ENCODE peak calls at places on chromosome 1, in eight cellular contexts. J is SK-N-SH, H is body of pancreas, F is IMR-90, N is cardiac muscle cell, V is H9, D is lower lobe of right lung, C is kidney. Y is an unnamed sample. For H3K9me3, the result is how much of the 10 kb centered on the place peaks cover.

GRCh38 chr1:26529405-26529654 is 231 bp upstream of the RPS6KA1 start:
- DNase-seq in J (no peak), H (no peak), F (no peak), N (no peak), V (no peak), D (no peak), C (no peak), Y (no peak)

GRCh38 chr1:46525253-46525983 is 26.0 kb downstream of the KNCN start:
- DNase-seq in J (no peak), H (no peak), F (no peak), N (no peak), V (no peak), D (peak), C (peak), Y (no peak)

GRCh38 chr1:91402023-91402422 is 2.6 kb downstream of the HFM1 start:
- DNase-seq in J (peak), H (no peak), F (peak), N (peak), V (no peak), D (no peak), C (no peak), Y (peak)

GRCh38 chr1:152111515-152111968 is 3.7 kb downstream of the TCHH start:
- DNase-seq in J (no peak), H (peak), F (peak), N (peak), V (peak), D (no peak), C (peak), Y (peak)

GRCh38 chr1:112793631-112794565 is 78.8 kb upstream of the PPM1J start:
- DNase-seq in J (no peak), H (no peak), F (no peak), N (peak), V (peak), D (no peak), C (no peak), Y (no peak)

GRCh38 chr1:235739124-235739523 is 89.5 kb upstream of the GNG4 start:
- DNase-seq in J (no peak), H (peak), F (peak), N (peak), V (no peak), D (no peak), C (no peak), Y (peak)

GRCh38 chr1:179303173-179303572 is 9.6 kb downstream of the SOAT1 start:
- DNase-seq in J (no peak), H (no peak), F (no peak), N (no peak), V (no peak), D (no peak), C (no peak), Y (no peak)

GRCh38 chr1:108077991-108078390 is 113.0 kb upstream of the VAV3 start:
- DNase-seq in J (no peak), H (no peak), F (no peak), N (no peak), V (no peak), D (no peak), C (no peak), Y (no peak)

GRCh38 chr1:7298145-7298544 is 473.0 kb upstream of the VAMP3 start:
- DNase-seq in J (no peak), H (no peak), F (no peak), N (peak), V (no peak), D (no peak), C (no peak), Y (no peak)

GRCh38 chr1:182671779-182672486 is 12.5 kb downstream of the RGS8 start:
- DNase-seq in J (peak), H (no peak), F (no peak), N (no peak), V (no peak), D (no peak), C (peak), Y (no peak)

GRCh38 chr1:227753999-227754764 is 18.9 kb downstream of the SNAP47 start:
- DNase-seq in J (no peak), H (no peak), F (peak), N (no peak), V (no peak), D (no peak), C (peak), Y (peak)

GRCh38 chr1:154155282-154155681 is 409 bp upstream of the NUP210L start:
- DNase-seq in J (no peak), H (peak), F (peak), N (peak), V (no peak), D (peak), C (no peak), Y (peak)

GRCh38 chr1:10663668-10664035 is 132.8 kb downstream of the CASZ1 start:
- DNase-seq in J (peak), H (peak), F (peak), N (peak), V (peak), D (no peak), C (no peak), Y (no peak)

GRCh38 chr1:180299486-180300246 is 69.6 kb downstream of the LHX4 start:
- DNase-seq in J (no peak), H (no peak), F (no peak), N (no peak), V (no peak), D (no peak), C (no peak), Y (no peak)

GRCh38 chr1:32539584-32540571 is 651 bp downstream of the ZBTB8A start:
- DNase-seq in J (peak), H (peak), F (peak), N (peak), V (peak), D (peak), C (no peak), Y (peak)

GRCh38 chr1:44643721-44644330 is 30.5 kb downstream of the TMEM53 start:
- DNase-seq in J (no peak), H (no peak), F (no peak), N (no peak), V (no peak), D (no peak), C (no peak), Y (peak)

GRCh38 chr1:248834343-248834940 is 3.6 kb upstream of the ZNF672 start:
- DNase-seq in J (no peak), H (no peak), F (no peak), N (no peak), V (no peak), D (no peak), C (no peak), Y (no peak)

GRCh38 chr1:228393268-228393699 is 13.4 kb downstream of the TRIM11 start:
- DNase-seq in J (no peak), H (peak), F (peak), N (peak), V (no peak), D (peak), C (peak), Y (peak)

GRCh38 chr1:245154429-245155185 is at the start of gene KIF26B:
- DNase-seq in J (peak), H (no peak), F (peak), N (peak), V (peak), D (no peak), C (peak), Y (peak)

GRCh38 chr1:162217674-162218073 is 148.2 kb downstream of the NOS1AP start:
- DNase-seq in J (no peak), H (no peak), F (no peak), N (no peak), V (no peak), D (no peak), C (no peak), Y (no peak)

GRCh38 chr1:86703696-86704455 is 500 bp upstream of the SH3GLB1 start:
- DNase-seq in J (no peak), H (peak), F (no peak), N (no peak), V (peak), D (no peak), C (no peak), Y (no peak)

GRCh38 chr1:156641761-156642264 is at the start of gene BCAN:
- DNase-seq in J (peak), H (no peak), F (peak), N (peak), V (peak), D (no peak), C (no peak), Y (peak)

GRCh38 chr1:42961560-42962091 is 3.0 kb upstream of the SLC2A1 start:
- DNase-seq in J (no peak), H (no peak), F (peak), N (no peak), V (no peak), D (no peak), C (no peak), Y (no peak)

GRCh38 chr1:39048745-39049370 is 22.7 kb downstream of the NDUFS5 start:
- DNase-seq in J (no peak), H (no peak), F (no peak), N (peak), V (no peak), D (no peak), C (no peak), Y (no peak)

GRCh38 chr1:85584264-85584781 is 3.8 kb downstream of the CCN1 start:
- DNase-seq in J (no peak), H (no peak), F (peak), N (peak), V (no peak), D (no peak), C (no peak), Y (peak)

GRCh38 chr1:15513192-15513591 is 10.8 kb downstream of the CASP9 start:
- DNase-seq in J (no peak), H (no peak), F (no peak), N (no peak), V (no peak), D (no peak), C (no peak), Y (no peak)
- H3K27ac ChIP-seq in J (no peak), H (no peak), F (no peak), N (no peak), V (no peak), D (no peak), C (no peak), Y (no peak)

DNA sequence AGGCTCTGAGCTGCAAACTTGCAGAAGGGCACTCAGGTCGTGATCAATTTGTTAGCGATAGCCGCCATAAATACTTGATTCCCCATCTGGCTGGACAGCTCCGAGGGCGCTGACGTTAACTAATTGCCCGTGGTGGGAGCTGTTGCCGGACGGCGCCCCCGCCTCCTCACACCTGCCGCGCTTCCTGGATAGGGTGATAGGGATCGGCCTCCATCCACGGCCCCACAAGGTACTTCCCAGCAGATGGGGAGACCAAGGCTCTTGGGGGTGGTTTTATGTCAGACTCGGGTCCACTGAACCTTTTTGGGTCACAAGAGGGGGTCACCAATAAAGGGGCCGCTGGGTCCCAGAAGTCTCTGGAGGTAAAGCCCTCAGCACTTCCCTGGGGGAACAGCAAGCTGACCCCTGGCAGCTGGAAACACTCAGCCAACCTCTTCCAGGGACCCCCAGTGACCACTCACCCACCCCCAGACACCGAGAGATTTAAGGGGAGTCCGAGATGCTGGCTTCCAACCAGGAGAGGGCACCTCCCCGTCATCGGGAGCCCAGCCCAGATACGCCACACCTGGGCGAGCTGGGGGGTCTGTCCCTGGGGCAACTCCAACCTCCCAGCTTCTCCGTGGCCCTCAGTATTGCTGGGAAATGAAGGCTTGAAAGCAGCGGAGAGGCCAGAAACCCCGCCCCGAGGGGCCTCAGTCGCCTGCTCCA is 61.1 kb upstream of the TTC34 start:
- DNase-seq in J (no peak), H (no peak), F (no peak), N (no peak), V (no peak), D (peak), C (peak), Y (no peak)
- H3K9me3 ChIP-seq in J (under half), H (under half), F (half or more), N (under half), V (half or more), D (under half), C (under half), Y (under half)

DNA sequence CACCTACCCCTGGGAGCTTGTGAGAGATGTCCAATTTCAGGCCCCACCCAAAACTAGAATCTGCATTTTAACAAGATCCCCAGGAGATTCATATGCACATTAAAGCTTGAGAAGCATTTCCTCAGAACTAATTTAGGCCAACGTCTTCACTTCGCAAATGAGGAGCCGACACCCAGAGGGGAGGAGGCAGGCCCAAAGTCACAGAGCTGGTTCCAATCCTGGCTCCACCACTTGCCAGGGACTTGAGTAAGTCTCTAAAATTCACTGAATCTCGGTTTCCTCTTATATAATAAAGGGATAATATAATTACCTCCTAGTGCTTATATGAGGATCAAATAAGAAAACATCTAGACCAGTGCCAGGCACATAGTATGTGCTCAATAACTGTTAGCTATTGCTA is 10.3 kb upstream of the PHLDA3 start:
- DNase-seq in J (no peak), H (no peak), F (no peak), N (no peak), V (no peak), D (no peak), C (no peak), Y (no peak)
- H3K27ac ChIP-seq in J (no peak), H (no peak), F (no peak), N (peak), V (no peak), D (no peak), C (no peak), Y (no peak)

GRCh38 chr1:81597720-81598426 is 202.9 kb upstream of the ADGRL2 start:
- DNase-seq in J (no peak), H (no peak), F (no peak), N (no peak), V (no peak), D (no peak), C (no peak), Y (no peak)

GRCh38 chr1:81604982-81605381 is 195.8 kb upstream of the ADGRL2 start:
- DNase-seq in J (no peak), H (no peak), F (no peak), N (no peak), V (no peak), D (no peak), C (no peak), Y (no peak)

GRCh38 chr1:81600363-81600762 is 200.4 kb upstream of the ADGRL2 start:
- DNase-seq in J (peak), H (no peak), F (no peak), N (no peak), V (no peak), D (no peak), C (no peak), Y (no peak)

GRCh38 chr1:81598623-81599022 is 202.1 kb upstream of the ADGRL2 start:
- DNase-seq in J (no peak), H (no peak), F (no peak), N (no peak), V (no peak), D (no peak), C (no peak), Y (no peak)

DNA sequence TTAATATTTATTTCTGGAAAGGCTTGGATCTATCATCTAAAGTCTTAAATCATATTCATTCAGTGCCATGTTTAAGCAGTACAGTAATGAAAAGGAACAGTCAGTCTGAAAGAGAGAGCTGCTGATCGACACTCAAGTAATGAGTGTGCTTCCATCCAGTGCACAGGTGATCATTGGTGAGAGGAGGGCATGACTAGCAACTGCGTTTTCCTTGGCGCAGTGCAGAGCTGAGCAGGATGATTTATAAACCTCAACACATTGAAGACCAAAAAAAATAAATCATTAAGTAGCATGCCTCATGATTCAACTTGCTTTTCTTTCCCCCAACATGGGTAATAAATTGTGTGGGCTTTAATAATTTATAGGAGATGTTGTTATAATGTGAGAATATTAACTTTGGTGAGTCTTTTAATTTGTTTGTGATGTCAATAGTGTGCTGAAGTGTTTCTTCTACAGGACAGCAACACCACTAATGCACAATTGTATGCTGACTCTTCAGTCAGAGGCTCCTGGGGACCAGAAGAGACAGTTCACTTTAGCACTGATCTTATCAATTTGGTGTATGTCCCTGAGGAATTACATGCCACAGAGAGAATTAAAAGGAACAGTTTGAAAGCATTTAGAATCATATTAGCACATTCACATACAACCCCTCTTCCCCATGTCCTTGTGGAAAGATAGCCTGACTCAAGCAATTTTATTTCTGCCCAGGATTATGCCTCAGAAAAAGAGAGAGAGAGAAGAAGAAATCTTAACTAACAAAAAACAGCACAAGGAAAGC is 199.7 kb upstream of the ADGRL2 start:
- DNase-seq in J (peak), H (no peak), F (no peak), N (no peak), V (no peak), D (no peak), C (no peak), Y (no peak)
- H3K9me3 ChIP-seq in J (under half), H (under half), F (under half), N (under half), V (under half), D (under half), C (under half), Y (under half)

GRCh38 chr1:174988986-174989385 is 10.8 kb upstream of the CACYBP start:
- DNase-seq in J (no peak), H (no peak), F (no peak), N (no peak), V (no peak), D (no peak), C (no peak), Y (no peak)

GRCh38 chr1:174991473-174991872 is 8.3 kb upstream of the CACYBP start:
- DNase-seq in J (no peak), H (no peak), F (peak), N (no peak), V (no peak), D (no peak), C (no peak), Y (peak)

GRCh38 chr1:174990382-174990999 is 9.3 kb upstream of the CACYBP start:
- DNase-seq in J (peak), H (peak), F (peak), N (peak), V (no peak), D (no peak), C (no peak), Y (peak)

GRCh38 chr1:174988539-174988938 is 11.2 kb upstream of the CACYBP start:
- DNase-seq in J (no peak), H (no peak), F (no peak), N (no peak), V (no peak), D (no peak), C (no peak), Y (no peak)

DNA sequence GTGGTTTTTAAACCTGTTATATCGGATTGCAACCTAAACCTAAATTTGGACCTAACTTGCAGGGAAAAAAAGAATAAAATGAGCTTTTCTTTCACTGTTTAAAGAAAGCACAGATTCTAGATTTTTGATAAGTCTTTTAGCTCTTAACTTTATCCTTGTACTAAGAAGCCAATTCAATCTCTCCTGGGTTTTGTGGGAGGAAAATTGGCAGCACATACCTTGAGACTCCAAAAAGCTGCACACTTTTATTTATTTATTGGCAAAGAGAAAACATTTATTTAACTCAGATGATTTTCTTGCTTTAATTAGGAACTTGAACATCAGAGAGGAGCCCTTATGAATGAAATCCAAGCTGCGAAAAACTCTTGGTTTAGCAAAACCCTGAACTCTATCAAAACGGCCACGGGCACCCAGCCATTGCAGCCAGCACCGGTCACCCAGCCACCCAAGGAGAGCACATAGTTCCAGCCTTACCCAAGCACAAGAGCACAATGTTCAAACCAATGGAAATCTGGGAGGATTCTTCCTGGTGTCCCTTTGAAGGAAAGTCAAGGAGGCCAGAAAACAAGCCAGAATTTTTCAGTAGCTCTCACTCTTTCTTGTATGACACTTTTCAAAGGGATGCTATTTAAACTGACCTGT is 10.1 kb upstream of the CACYBP start:
- DNase-seq in J (no peak), H (no peak), F (no peak), N (no peak), V (no peak), D (no peak), C (no peak), Y (no peak)
- H3K27ac ChIP-seq in J (peak), H (peak), F (no peak), N (no peak), V (no peak), D (peak), C (peak), Y (peak)

Y was measured in fibroblast of lung.